ENCODE peak calls at places on chromosomes 5 and 9, in four cellular contexts. K is SK-N-SH, H is left ventricle myocardium inferior, U is stomach. V is an unnamed sample.
A peak's percentile ranks its signal among the peaks of the same experiment; 100 is the strongest.

GRCh38 chr9:120711354-120711753 is 2.9 kb downstream of the MEGF9 start:
- DNase-seq in U (no peak), K (no peak), H (no peak), V (no peak)

GRCh38 chr5:151072234-151073025 is 8.4 kb downstream of the TNIP1 start:
- DNase-seq in K (no peak), H (no peak), U (no peak), V (no peak)

GRCh38 chr5:14848385-14848784 is 23.2 kb downstream of the ANKH start:
- DNase-seq in U (no peak), H (no peak), K (no peak), V (no peak)

GRCh38 chr9:119556129-119556875 is 187.1 kb upstream of the BRINP1 start:
- DNase-seq in U (peak; percentile 74), K (peak; percentile 81), H (peak; percentile 66), V (peak; percentile 77)

GRCh38 chr9:36922548-36922947 is 111.5 kb downstream of the PAX5 start:
- DNase-seq in K (no peak), U (no peak), H (no peak), V (no peak)

GRCh38 chr5:96297867-96298266 is 135.2 kb downstream of the PCSK1 start:
- DNase-seq in U (no peak), K (no peak), H (no peak), V (no peak)

GRCh38 chr5:67752357-67752708 is 463.2 kb upstream of the PIK3R1 start:
- DNase-seq in K (no peak), U (no peak), H (no peak), V (no peak)

GRCh38 chr5:78896128-78896527 is 89.0 kb downstream of the ARSB start:
- DNase-seq in H (no peak), U (no peak), K (no peak), V (no peak)

GRCh38 chr5:76542887-76543690 is 80.1 kb downstream of the F2RL2 start:
- DNase-seq in U (peak; percentile 42), K (no peak), H (no peak), V (no peak)

GRCh38 chr5:6720561-6720921 is 7.3 kb downstream of the TENT4A start:
- DNase-seq in U (no peak), K (no peak), H (no peak), V (no peak)

GRCh38 chr5:113061851-113062631 is 85.4 kb downstream of the DCP2 start:
- DNase-seq in U (no peak), K (peak; percentile 33), H (no peak), V (no peak)

GRCh38 chr9:18393340-18394130 is 80.4 kb upstream of the ADAMTSL1 start:
- DNase-seq in U (peak; percentile 76), K (no peak), H (no peak), V (no peak)

GRCh38 chr9:113956901-113957777 is 81.0 kb downstream of the ZNF618 start:
- DNase-seq in H (no peak), U (no peak), K (no peak), V (no peak)

GRCh38 chr5:115549154-115549553 is 4.6 kb upstream of the FEM1C start:
- DNase-seq in U (no peak), K (no peak), H (no peak), V (no peak)

GRCh38 chr9:105297442-105298097 is 53.1 kb downstream of the SLC44A1 start:
- DNase-seq in U (no peak), K (no peak), H (no peak), V (no peak)
- H3K4me1 ChIP-seq in U (peaks cover 17% of the 10 kb centered on the region), K (peaks cover 3% of the 10 kb centered on the region), H (peaks cover 41% of the 10 kb centered on the region), V (no peaks in the 10 kb centered on the region)

DNA sequence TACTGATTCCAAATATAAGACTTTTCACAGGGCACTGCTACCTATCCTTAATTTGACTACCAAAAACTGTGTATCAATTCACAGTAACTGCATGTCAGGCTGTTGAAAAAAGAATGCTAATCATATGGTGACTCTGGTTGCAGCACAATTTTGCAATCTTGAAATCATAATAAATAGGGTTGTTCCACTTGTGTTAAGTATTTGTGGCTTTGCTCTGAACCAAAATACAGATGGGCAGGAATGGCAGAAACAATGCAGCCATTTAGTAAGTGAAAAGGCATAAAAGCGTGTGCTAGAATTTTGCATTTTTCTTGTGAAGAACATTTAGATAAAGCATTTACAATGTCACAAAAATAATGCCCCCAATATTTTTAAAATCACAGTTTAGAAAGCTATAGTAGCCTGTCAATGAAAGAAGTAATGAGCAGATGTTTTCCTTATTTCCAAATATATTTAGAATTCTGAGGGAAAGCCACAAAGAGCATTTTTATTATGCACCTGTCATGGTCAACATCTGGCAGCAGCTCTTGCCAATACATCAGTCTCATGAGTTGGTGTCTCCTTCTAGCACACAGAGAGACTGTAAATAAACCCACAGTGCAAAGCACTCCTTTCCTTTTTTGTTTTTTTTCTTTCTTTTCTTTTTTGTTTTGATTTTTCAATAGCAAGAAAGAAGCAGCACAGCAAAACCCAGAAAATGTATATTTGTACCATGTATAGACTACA is 54.8 kb upstream of the PAM start:
- DNase-seq in K (no peak), U (no peak), H (no peak), V (no peak)
- H3K27ac ChIP-seq in K (no peak overlapping the region), U (no peak overlapping the region), H (no peak overlapping the region), V (no peak overlapping the region)

GRCh38 chr9:8825600-8826147 is 1026.1 kb upstream of the DMAC1 start:
- DNase-seq in H (no peak), K (no peak), U (no peak), V (no peak)

GRCh38 chr9:8823131-8823895 is 1023.7 kb upstream of the DMAC1 start:
- DNase-seq in H (no peak), U (no peak), K (no peak), V (no peak)

GRCh38 chr9:8822667-8823025 is 1023.1 kb upstream of the DMAC1 start:
- DNase-seq in H (no peak), K (no peak), U (no peak), V (no peak)

GRCh38 chr9:8821910-8822666 is 1022.5 kb upstream of the DMAC1 start:
- DNase-seq in U (no peak), H (no peak), K (no peak), V (no peak)

DNA sequence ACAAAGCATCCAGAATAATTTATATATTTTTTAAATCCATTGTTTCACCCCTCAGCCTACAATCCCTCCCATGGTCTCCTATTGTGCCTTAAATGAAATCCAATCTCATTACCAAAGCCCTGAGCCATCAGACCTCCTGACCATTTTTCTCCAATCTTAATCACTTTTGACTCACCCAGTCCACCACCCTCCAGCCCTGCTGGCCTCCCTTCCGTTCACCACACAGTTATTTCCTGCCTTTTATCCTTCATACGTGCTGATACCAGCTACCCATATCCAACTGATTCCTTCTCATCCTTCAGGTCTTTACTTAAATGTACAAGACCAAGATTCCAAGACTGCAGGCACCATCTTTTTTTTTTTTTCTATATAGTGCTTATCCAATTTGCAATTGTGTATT is 1026.7 kb upstream of the DMAC1 start:
- DNase-seq in K (no peak), U (no peak), H (no peak), V (no peak)
- TF ChIP-seq CTCF in K (no peak), U (no peak), H (no peak), V (no peak)

DNA sequence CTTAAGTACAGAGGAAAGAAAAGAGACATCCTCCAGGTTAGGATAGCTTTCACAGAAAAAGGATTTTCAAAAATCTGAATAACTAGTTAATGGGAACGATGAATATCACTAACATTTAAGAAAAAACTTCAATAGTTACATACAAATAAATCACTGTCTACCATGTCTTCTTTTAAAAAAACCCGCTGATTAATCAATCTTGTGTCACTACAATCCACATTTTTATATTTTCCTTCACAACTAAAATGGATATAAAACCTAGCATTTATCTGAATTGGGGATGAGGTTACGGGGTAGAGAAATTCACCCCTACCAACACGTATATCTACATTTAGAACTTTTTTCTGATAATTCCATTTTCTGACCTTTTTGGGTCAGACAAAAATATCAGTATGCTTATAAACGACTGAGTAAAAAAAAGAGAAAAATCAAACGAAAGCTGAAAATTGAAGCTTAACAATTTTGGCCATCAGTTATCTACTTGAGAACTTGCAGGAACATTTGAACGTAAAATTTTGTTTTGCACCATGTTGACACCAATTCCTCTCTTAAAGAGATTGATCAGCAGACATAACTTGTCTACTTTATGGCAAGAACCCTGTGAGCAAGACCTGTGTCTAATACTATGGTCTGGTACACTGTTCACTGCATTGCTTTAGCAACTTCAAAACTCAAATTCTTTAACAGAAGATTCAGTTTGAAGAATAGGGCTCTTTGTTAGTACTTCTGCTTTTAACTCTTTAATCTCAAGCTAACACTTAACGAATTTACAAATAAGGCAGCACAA is 4.8 kb downstream of the NR3C1 start:
- DNase-seq in H (no peak), K (no peak), U (no peak), V (no peak)
- H3K4me1 ChIP-seq in H (peaks cover 97% of the 10 kb centered on the region), K (peaks cover 6% of the 10 kb centered on the region), U (peaks cover 11% of the 10 kb centered on the region), V (peaks cover 27% of the 10 kb centered on the region)

DNA sequence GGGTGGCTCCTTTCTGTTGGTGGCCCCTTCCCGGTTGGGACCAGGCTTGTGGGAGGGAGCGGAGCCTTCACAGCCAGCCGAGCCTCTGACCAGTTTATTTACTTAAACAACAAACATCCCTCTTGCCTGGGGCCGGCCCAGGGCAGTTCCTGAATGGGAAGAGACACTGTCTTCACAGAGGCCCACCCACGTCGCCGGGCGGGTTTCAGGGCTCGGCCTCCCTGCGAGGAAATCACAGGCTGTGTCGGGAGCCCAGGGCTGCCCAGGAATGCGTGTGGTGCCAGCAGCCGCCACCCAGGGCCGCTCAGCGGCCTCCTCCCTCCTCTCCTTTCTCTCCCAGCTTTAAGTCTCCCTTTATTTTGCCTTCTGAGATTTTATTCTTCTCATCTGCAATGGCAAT is 132.5 kb downstream of the HSD17B3 start:
- DNase-seq in H (no peak), K (peak; percentile 58), U (peak; percentile 64), V (no peak)
- H3K27ac ChIP-seq in H (no peak overlapping the region), K (no peak overlapping the region), U (peak overlapping the region; percentile 64), V (no peak overlapping the region)

GRCh38 chr9:3441197-3441816 is 84.5 kb downstream of the RFX3 start:
- DNase-seq in U (peak; percentile 50), H (no peak), K (peak; percentile 28), V (no peak)
- TF ChIP-seq CTCF in U (peak; percentile 51), H (peak; percentile 68), K (peak; percentile 73), V (peak; percentile 47)